ENCODE peak calls at places on chromosomes 6 and 20, in five cellular contexts. One of them, this sample, is unnamed.

GRCh38 chr20:39039261-39039660 is 77.1 kb downstream of the DHX35 start:
- DNase-seq in hippocampal formation: no peak
- DNase-seq in CD8-positive, alpha-beta T cell: no peak
- DNase-seq in A549: no peak
- DNase-seq in HT-29: no peak
- DNase-seq in this sample: no peak

GRCh38 chr20:8309638-8310037 is 177.6 kb downstream of the PLCB1 start:
- DNase-seq in hippocampal formation: peak
- DNase-seq in CD8-positive, alpha-beta T cell: no peak
- DNase-seq in A549: no peak
- DNase-seq in HT-29: no peak
- DNase-seq in this sample: no peak

GRCh38 chr6:164337925-164338381 is 923.4 kb downstream of the QKI start:
- DNase-seq in hippocampal formation: no peak
- DNase-seq in CD8-positive, alpha-beta T cell: no peak
- DNase-seq in A549: no peak
- DNase-seq in HT-29: no peak
- DNase-seq in this sample: no peak

GRCh38 chr6:31042801-31043200 is 32.5 kb downstream of the MUC22 start:
- DNase-seq in hippocampal formation: peak
- DNase-seq in CD8-positive, alpha-beta T cell: no peak
- DNase-seq in A549: peak
- DNase-seq in HT-29: peak
- DNase-seq in this sample: no peak

GRCh38 chr6:29708432-29709177 is 14.6 kb upstream of the HLA-F start:
- DNase-seq in hippocampal formation: no peak
- DNase-seq in CD8-positive, alpha-beta T cell: peak
- DNase-seq in A549: no peak
- DNase-seq in HT-29: no peak
- DNase-seq in this sample: peak

GRCh38 chr20:34791289-34792020 is 34.0 kb downstream of the NCOA6 start:
- DNase-seq in hippocampal formation: no peak
- DNase-seq in CD8-positive, alpha-beta T cell: no peak
- DNase-seq in A549: no peak
- DNase-seq in HT-29: no peak
- DNase-seq in this sample: no peak

GRCh38 chr6:11731423-11731822 is 47.2 kb downstream of the ADTRP start:
- DNase-seq in hippocampal formation: no peak
- DNase-seq in CD8-positive, alpha-beta T cell: no peak
- DNase-seq in A549: no peak
- DNase-seq in HT-29: no peak
- DNase-seq in this sample: no peak

GRCh38 chr6:159608961-159609673 is 83.9 kb downstream of the SOD2 start:
- DNase-seq in hippocampal formation: no peak
- DNase-seq in CD8-positive, alpha-beta T cell: no peak
- DNase-seq in A549: peak
- DNase-seq in HT-29: peak
- DNase-seq in this sample: peak

GRCh38 chr6:131958551-131959470 is 7.6 kb upstream of the CCN2 start:
- DNase-seq in hippocampal formation: no peak
- DNase-seq in CD8-positive, alpha-beta T cell: no peak
- DNase-seq in A549: peak
- DNase-seq in HT-29: peak
- DNase-seq in this sample: no peak

GRCh38 chr20:38692436-38693411 is 31.6 kb upstream of the SLC32A1 start:
- DNase-seq in hippocampal formation: peak
- DNase-seq in CD8-positive, alpha-beta T cell: peak
- DNase-seq in A549: peak
- DNase-seq in HT-29: peak
- DNase-seq in this sample: peak

GRCh38 chr20:41287327-41287726 is 30.2 kb downstream of the ZHX3 start:
- DNase-seq in hippocampal formation: no peak
- DNase-seq in CD8-positive, alpha-beta T cell: no peak
- DNase-seq in A549: no peak
- DNase-seq in HT-29: no peak
- DNase-seq in this sample: no peak

GRCh38 chr20:32607324-32607723 is 22.2 kb upstream of the NOL4L start:
- DNase-seq in hippocampal formation: no peak
- DNase-seq in CD8-positive, alpha-beta T cell: no peak
- DNase-seq in A549: no peak
- DNase-seq in HT-29: no peak
- DNase-seq in this sample: no peak

GRCh38 chr20:53755733-53756523 is 162.3 kb upstream of the ZNF217 start:
- DNase-seq in hippocampal formation: no peak
- DNase-seq in CD8-positive, alpha-beta T cell: no peak
- DNase-seq in A549: peak
- DNase-seq in HT-29: no peak
- DNase-seq in this sample: no peak

GRCh38 chr6:123117145-123117908 is 121.3 kb downstream of the CLVS2 start:
- DNase-seq in hippocampal formation: no peak
- DNase-seq in CD8-positive, alpha-beta T cell: no peak
- DNase-seq in A549: no peak
- DNase-seq in HT-29: no peak
- DNase-seq in this sample: no peak

GRCh38 chr20:62816031-62816878 is 595 bp upstream of the COL9A3 start:
- DNase-seq in hippocampal formation: no peak
- DNase-seq in CD8-positive, alpha-beta T cell: no peak
- DNase-seq in A549: no peak
- DNase-seq in HT-29: no peak
- DNase-seq in this sample: no peak

GRCh38 chr6:149221774-149222070 is 95.8 kb upstream of the TAB2 start:
- DNase-seq in hippocampal formation: no peak
- DNase-seq in CD8-positive, alpha-beta T cell: no peak
- DNase-seq in A549: no peak
- DNase-seq in HT-29: no peak
- DNase-seq in this sample: no peak